ENCODE peak calls at places on chromosomes 5 and 9, in four cellular contexts. U, M, C and Z are unnamed samples.

GRCh38 chr5:73454379-73455036 is 5.9 kb upstream of the FOXD1 start:
- DNase-seq in U (peak), M (no peak), C (peak), Z (peak)

GRCh38 chr9:8287501-8287900 is 487.9 kb upstream of the DMAC1 start:
- DNase-seq in U (no peak), M (no peak), C (no peak), Z (no peak)

GRCh38 chr9:33943389-33943788 is 105.3 kb downstream of the UBAP2 start:
- DNase-seq in U (no peak), M (no peak), C (no peak), Z (no peak)

GRCh38 chr5:114434396-114435219 is 72.7 kb downstream of the KCNN2 start:
- DNase-seq in U (no peak), M (no peak), C (no peak), Z (no peak)

GRCh38 chr5:14870347-14871083 is 1.1 kb downstream of the ANKH start:
- DNase-seq in U (no peak), M (peak), C (peak), Z (no peak)

GRCh38 chr5:107331882-107332281 is 338.9 kb downstream of the EFNA5 start:
- DNase-seq in U (no peak), M (no peak), C (no peak), Z (no peak)

GRCh38 chr9:33375841-33376321 is 26.5 kb downstream of the AQP7 start:
- DNase-seq in U (no peak), M (no peak), C (no peak), Z (no peak)

GRCh38 chr5:102666164-102666951 is 88.7 kb upstream of the PAM start:
- DNase-seq in U (no peak), M (no peak), C (no peak), Z (peak)

GRCh38 chr5:171857537-171857936 is 71.9 kb downstream of the SMIM23 start:
- DNase-seq in U (no peak), M (no peak), C (no peak), Z (no peak)

GRCh38 chr5:165497707-165498106 is 1992.3 kb downstream of the MAT2B start:
- DNase-seq in U (peak), M (no peak), C (peak), Z (no peak)

GRCh38 chr9:128765499-128765898 is 6.2 kb downstream of the ZER1 start:
- DNase-seq in U (no peak), M (no peak), C (no peak), Z (no peak)

GRCh38 chr5:89556215-89557009 is 673.4 kb upstream of the MEF2C start:
- DNase-seq in U (peak), M (no peak), C (no peak), Z (no peak)

GRCh38 chr9:98808411-98808815 is 943 bp downstream of the GALNT12 start:
- DNase-seq in U (peak), M (no peak), C (peak), Z (peak)

GRCh38 chr5:87770601-87771121 is 357.9 kb upstream of the CCNH start:
- DNase-seq in U (no peak), M (peak), C (no peak), Z (no peak)

GRCh38 chr9:18896531-18897179 is 136.4 kb downstream of the SAXO1 start:
- DNase-seq in U (no peak), M (no peak), C (no peak), Z (no peak)

GRCh38 chr5:37867634-37868033 is 27.8 kb upstream of the GDNF start:
- DNase-seq in U (no peak), M (no peak), C (no peak), Z (no peak)

GRCh38 chr9:135990468-135991429 is 29.6 kb upstream of the UBAC1 start:
- DNase-seq in U (no peak), M (no peak), C (peak), Z (peak)

GRCh38 chr5:160048131-160048530 is 39.2 kb downstream of the TTC1 start:
- DNase-seq in U (no peak), M (no peak), C (no peak), Z (no peak)

GRCh38 chr9:84305452-84306131 is 35.0 kb downstream of the SLC28A3 start:
- DNase-seq in U (no peak), M (no peak), C (no peak), Z (no peak)

GRCh38 chr5:1220831-1221230 is 4.3 kb upstream of the SLC6A18 start:
- DNase-seq in U (no peak), M (no peak), C (no peak), Z (no peak)

GRCh38 chr5:37771731-37772130 is 68.1 kb downstream of the GDNF start:
- DNase-seq in U (no peak), M (no peak), C (no peak), Z (no peak)